ENCODE peak calls at places on chromosomes 1 and 21, in eight cellular contexts. Y is mesothelial cell of epicardium, U is mucosa of gallbladder, K is non-pigmented ciliary epithelial cell, F is brain microvascular endothelial cell, L is GM19239, P is aorta, W is NCI-H1092 treated with DMSO at 0.1 percent for 48 hours. R is an unnamed sample.

GRCh38 chr1:231871878-231872277 is 245.3 kb downstream of the DISC1 start:
- DNase-seq in W (no peak), P (no peak), U (no peak), K (no peak), Y (no peak), L (no peak), F (no peak), R (no peak)

GRCh38 chr1:241992734-241993133 is 6.2 kb downstream of the MAP1LC3C start:
- DNase-seq in U (no peak), Y (no peak), W (no peak), K (peak; percentile 20), F (peak; percentile 14), P (no peak), L (no peak), R (no peak)

GRCh38 chr21:42769183-42769819 is 110.0 kb downstream of the WDR4 start:
- DNase-seq in W (no peak), L (no peak), K (no peak), F (no peak), P (no peak), U (no peak), Y (no peak), R (no peak)

GRCh38 chr1:59814180-59814900 is 409 bp upstream of the HOOK1 start:
- DNase-seq in Y (peak; percentile 85), U (peak; percentile 89), P (peak; percentile 62), F (no peak), W (peak; percentile 75), K (no peak), L (peak; percentile 80), R (no peak)

GRCh38 chr1:109821221-109821669 is 57.5 kb upstream of the EPS8L3 start:
- DNase-seq in Y (no peak), W (no peak), K (peak; percentile 61), L (no peak), U (peak; percentile 53), F (peak; percentile 82), P (peak; percentile 95), R (no peak)

GRCh38 chr1:101444873-101445618 is 208.2 kb downstream of the S1PR1 start:
- DNase-seq in K (no peak), P (no peak), L (no peak), U (no peak), W (no peak), F (no peak), Y (no peak), R (peak; percentile 48)

GRCh38 chr1:226126824-226127591 is 59.5 kb downstream of the ACBD3 start:
- DNase-seq in F (no peak), W (no peak), U (no peak), K (no peak), P (no peak), Y (no peak), L (no peak), R (no peak)

GRCh38 chr1:240399381-240399780 is 212.6 kb downstream of the GREM2 start:
- DNase-seq in U (no peak), F (peak; percentile 96), K (peak; percentile 95), L (no peak), P (no peak), Y (no peak), W (no peak), R (no peak)

GRCh38 chr1:61287734-61288133 is 205.4 kb downstream of the NFIA start:
- DNase-seq in F (peak; percentile 89), L (no peak), Y (no peak), K (peak; percentile 86), W (no peak), U (no peak), P (no peak), R (no peak)

GRCh38 chr1:229567109-229567868 is 8.8 kb upstream of the ABCB10 start:
- DNase-seq in W (no peak), L (no peak), K (no peak), Y (no peak), F (no peak), P (no peak), U (no peak), R (no peak)

GRCh38 chr1:28417441-28418277 is 48.1 kb downstream of the PHACTR4 start:
- DNase-seq in U (peak; percentile 14), P (no peak), W (no peak), F (no peak), L (peak; percentile 9), Y (no peak), K (peak; percentile 40), R (no peak)

GRCh38 chr1:25616932-25617625 is 488 bp downstream of the MAN1C1 start:
- DNase-seq in P (peak; percentile 59), U (no peak), L (no peak), K (no peak), F (no peak), Y (no peak), W (no peak), R (no peak)

GRCh38 chr1:222919478-222919865 is 104.6 kb downstream of the DISP1 start:
- DNase-seq in P (no peak), F (no peak), L (no peak), U (no peak), W (no peak), K (no peak), Y (no peak), R (peak; percentile 41)

GRCh38 chr1:78678324-78678723 is 28.7 kb downstream of the IFI44 start:
- DNase-seq in W (no peak), U (no peak), K (no peak), F (no peak), P (no peak), Y (no peak), L (peak; percentile 15), R (no peak)

GRCh38 chr1:227728059-227728891 is 6.8 kb downstream of the JMJD4 start:
- DNase-seq in K (no peak), F (peak; percentile 25), Y (peak; percentile 63), W (peak; percentile 67), P (peak; percentile 81), L (peak; percentile 71), U (peak; percentile 66), R (peak; percentile 36)

GRCh38 chr1:117150316-117150715 is 28.8 kb upstream of the TRIM45 start:
- DNase-seq in K (no peak), U (no peak), L (no peak), F (no peak), Y (no peak), P (no peak), W (no peak), R (no peak)

GRCh38 chr1:110062612-110063011 is 7.9 kb downstream of the ALX3 start:
- DNase-seq in U (no peak), K (no peak), Y (no peak), P (no peak), W (no peak), F (no peak), L (no peak), R (no peak)

GRCh38 chr1:12047120-12047876 is 15.8 kb upstream of the TNFRSF8 start:
- DNase-seq in U (no peak), F (peak; percentile 25), L (no peak), Y (no peak), P (no peak), K (peak; percentile 19), W (no peak), R (no peak)

GRCh38 chr1:195897072-195897471 is 711.2 kb downstream of the KCNT2 start:
- DNase-seq in P (no peak), F (no peak), W (no peak), L (no peak), Y (no peak), U (no peak), K (no peak), R (no peak)

GRCh38 chr1:35111106-35111505 is 31.9 kb downstream of the ZMYM1 start:
- DNase-seq in L (no peak), F (peak; percentile 51), K (peak; percentile 67), P (no peak), W (no peak), U (no peak), Y (no peak), R (no peak)

GRCh38 chr1:91578320-91579109 is 77.9 kb downstream of the CDC7 start:
- DNase-seq in U (no peak), F (no peak), L (no peak), Y (no peak), W (no peak), K (no peak), P (no peak), R (no peak)

GRCh38 chr1:155219592-155220031 is 11.1 kb downstream of the MTX1 start:
- DNase-seq in F (no peak), W (no peak), K (no peak), P (no peak), Y (no peak), U (no peak), L (no peak), R (no peak)

GRCh38 chr1:13700521-13701273 is 709 bp downstream of the PRDM2 start:
- DNase-seq in Y (peak; percentile 20), U (peak; percentile 16), P (peak; percentile 53), W (peak; percentile 35), L (peak; percentile 64), K (no peak), F (peak; percentile 6), R (no peak)

GRCh38 chr1:84836145-84836544 is 56.9 kb downstream of the LPAR3 start:
- DNase-seq in W (no peak), K (no peak), L (no peak), Y (no peak), F (peak; percentile 43), P (no peak), U (no peak), R (no peak)

GRCh38 chr1:95179205-95180001 is 54.6 kb upstream of the RWDD3 start:
- DNase-seq in W (no peak), Y (no peak), L (no peak), F (no peak), P (no peak), U (peak; percentile 16), K (no peak), R (no peak)

GRCh38 chr1:29893806-29894205 is 657.5 kb downstream of the PTPRU start:
- DNase-seq in P (no peak), L (no peak), W (no peak), Y (no peak), U (no peak), K (no peak), F (no peak), R (no peak)

GRCh38 chr1:24442764-24443163 is 27.2 kb downstream of the NIPAL3 start:
- DNase-seq in K (no peak), L (no peak), W (no peak), Y (no peak), P (no peak), F (no peak), U (no peak), R (no peak)

GRCh38 chr1:99737016-99737415 is 29.4 kb downstream of the FRRS1 start:
- DNase-seq in P (no peak), L (no peak), K (peak; percentile 51), F (peak; percentile 73), U (no peak), Y (no peak), W (peak; percentile 33), R (peak; percentile 22)

GRCh38 chr1:108816049-108816882 is 40.6 kb downstream of the AKNAD1 start:
- DNase-seq in F (peak; percentile 91), W (peak; percentile 91), U (peak; percentile 67), K (peak; percentile 76), P (peak; percentile 84), Y (no peak), L (no peak), R (no peak)

GRCh38 chr1:147292635-147293251 is 50.3 kb downstream of the CHD1L start:
- DNase-seq in U (no peak), W (no peak), P (peak; percentile 53), L (no peak), K (peak; percentile 85), F (peak; percentile 96), Y (no peak), R (no peak)

GRCh38 chr1:246295968-246296367 is 211.1 kb downstream of the SMYD3 start:
- DNase-seq in L (no peak), U (no peak), F (peak; percentile 21), P (no peak), K (no peak), W (no peak), Y (no peak), R (no peak)

GRCh38 chr1:13593511-13594131 is 10.0 kb downstream of the PDPN start:
- DNase-seq in W (no peak), U (peak; percentile 45), Y (no peak), F (peak; percentile 6), K (peak; percentile 60), P (peak; percentile 75), L (no peak), R (no peak)

GRCh38 chr1:146034976-146035469 is 13.5 kb upstream of the HJV start:
- DNase-seq in P (no peak), U (no peak), Y (no peak), W (no peak), F (no peak), K (no peak), L (no peak), R (no peak)

GRCh38 chr1:84883286-84883685 is 9.7 kb downstream of the LPAR3 start:
- DNase-seq in L (no peak), K (peak; percentile 34), P (no peak), W (no peak), U (no peak), F (no peak), Y (no peak), R (no peak)

R was measured in Jurkat, Clone E6-1.